ENCODE peak calls at places on chromosomes 1 and 21, in ten cellular contexts. G is stomach, N is IMR-90, V is tibial nerve, D is upper lobe of left lung, M is ovary, E is gastrocnemius medialis, R is Peyer's patch, L is prostate gland, T is vagina. W is an unnamed sample.

GRCh38 chr1:24266398-24266941 is 52.7 kb upstream of the GRHL3 start:
- DNase-seq in G (no peak), N (peak; percentile 73), V (no peak), D (no peak), M (no peak), E (peak; percentile 19), R (no peak), L (no peak), T (no peak), W (no peak)

GRCh38 chr1:192805832-192806323 is 3.0 kb upstream of the RGS2 start:
- DNase-seq in G (no peak), N (peak; percentile 91), V (no peak), D (no peak), M (no peak), E (no peak), R (no peak), L (peak; percentile 39), T (no peak), W (no peak)

GRCh38 chr1:98388431-98388830 is 273.1 kb upstream of the SNX7 start:
- DNase-seq in G (no peak), N (peak; percentile 83), V (no peak), D (no peak), M (no peak), E (no peak), R (no peak), L (no peak), T (no peak), W (no peak)

GRCh38 chr1:162302246-162302645 is 74.4 kb downstream of the SPATA46 start:
- DNase-seq in G (no peak), N (no peak), V (no peak), D (no peak), M (no peak), E (no peak), R (no peak), L (no peak), T (no peak), W (no peak)

GRCh38 chr1:84300501-84300900 is 1.0 kb upstream of the SAMD13 start:
- DNase-seq in G (no peak), N (no peak), V (no peak), D (no peak), M (no peak), E (no peak), R (no peak), L (no peak), T (no peak), W (no peak)

GRCh38 chr1:51622455-51622913 is 5.6 kb downstream of the OSBPL9 start:
- DNase-seq in G (peak; percentile 35), N (peak; percentile 80), V (no peak), D (no peak), M (peak; percentile 71), E (peak; percentile 94), R (no peak), L (no peak), T (peak; percentile 94), W (peak; percentile 45)

GRCh38 chr21:14736162-14736561 is 190.0 kb upstream of the SAMSN1 start:
- DNase-seq in G (no peak), N (no peak), V (no peak), D (no peak), M (no peak), E (no peak), R (peak; percentile 19), L (no peak), T (no peak), W (no peak)

GRCh38 chr1:228020686-228021525 is 14.1 kb downstream of the WNT3A start:
- DNase-seq in G (no peak), N (no peak), V (no peak), D (peak; percentile 25), M (peak; percentile 3), E (peak; percentile 3), R (no peak), L (no peak), T (no peak), W (no peak)

GRCh38 chr21:26717146-26717739 is 128.0 kb downstream of the ADAMTS1 start:
- DNase-seq in G (no peak), N (peak; percentile 31), V (no peak), D (no peak), M (no peak), E (no peak), R (no peak), L (no peak), T (no peak), W (no peak)

GRCh38 chr21:26719750-26720149 is 125.5 kb downstream of the ADAMTS1 start:
- DNase-seq in G (no peak), N (no peak), V (no peak), D (no peak), M (no peak), E (peak; percentile 42), R (no peak), L (no peak), T (no peak), W (no peak)

GRCh38 chr21:26710155-26710554 is 135.1 kb downstream of the ADAMTS1 start:
- DNase-seq in G (no peak), N (no peak), V (no peak), D (no peak), M (no peak), E (no peak), R (no peak), L (no peak), T (no peak), W (no peak)

GRCh38 chr21:26715116-26715515 is 130.1 kb downstream of the ADAMTS1 start:
- DNase-seq in G (no peak), N (no peak), V (no peak), D (no peak), M (no peak), E (no peak), R (no peak), L (no peak), T (no peak), W (no peak)

GRCh38 chr21:26715878-26716506 is 129.2 kb downstream of the ADAMTS1 start:
- DNase-seq in G (peak; percentile 44), N (peak; percentile 51), V (no peak), D (no peak), M (peak; percentile 32), E (no peak), R (no peak), L (peak; percentile 8), T (no peak), W (no peak)
- H3K27ac ChIP-seq in G (no peak overlapping the region), N (no peak overlapping the region), V (no peak overlapping the region), D (no peak overlapping the region), M (no peak overlapping the region), E (no peak overlapping the region), R (no peak overlapping the region), L (no peak overlapping the region), T (no peak overlapping the region), W (no peak overlapping the region)

GRCh38 chr1:156591181-156591431 is 470 bp upstream of the NAXE start:
- DNase-seq in G (no peak), N (no peak), V (no peak), D (no peak), M (no peak), E (no peak), R (no peak), L (no peak), T (no peak), W (no peak)

GRCh38 chr1:156592158-156592909 is 758 bp downstream of the NAXE start:
- DNase-seq in G (no peak), N (no peak), V (no peak), D (no peak), M (no peak), E (no peak), R (no peak), L (no peak), T (no peak), W (no peak)

GRCh38 chr1:156590326-156591180 is 1.0 kb upstream of the NAXE start:
- DNase-seq in G (no peak), N (no peak), V (no peak), D (no peak), M (no peak), E (no peak), R (no peak), L (no peak), T (no peak), W (no peak)

GRCh38 chr1:156592910-156593732 is 1.5 kb downstream of the NAXE start:
- DNase-seq in G (no peak), N (no peak), V (no peak), D (no peak), M (no peak), E (no peak), R (no peak), L (no peak), T (no peak), W (no peak)

GRCh38 chr1:156591432-156592157 is at the start of gene NAXE:
- DNase-seq in G (peak; percentile 80), N (peak; percentile 41), V (peak; percentile 53), D (peak; percentile 94), M (peak; percentile 68), E (peak; percentile 63), R (peak; percentile 75), L (peak; percentile 68), T (no peak), W (peak; percentile 76)
- TF ChIP-seq POLR2A in G (no peak), N (peak; percentile 69), V (peak; percentile 17), D (peak; percentile 54), M (peak; percentile 48), E (peak; percentile 69), R (peak; percentile 75), L (peak; percentile 62), T (peak; percentile 43), W (peak; percentile 77)

GRCh38 chr1:231213831-231214573 is 27.0 kb upstream of the GNPAT start:
- DNase-seq in G (no peak), N (no peak), V (no peak), D (no peak), M (no peak), E (no peak), R (no peak), L (no peak), T (no peak), W (no peak)

GRCh38 chr1:231216515-231216914 is 24.5 kb upstream of the GNPAT start:
- DNase-seq in G (peak; percentile 49), N (no peak), V (no peak), D (no peak), M (no peak), E (no peak), R (no peak), L (no peak), T (no peak), W (no peak)

GRCh38 chr1:231215676-231216385 is 25.2 kb upstream of the GNPAT start:
- DNase-seq in G (no peak), N (no peak), V (no peak), D (no peak), M (no peak), E (no peak), R (no peak), L (no peak), T (no peak), W (no peak)

GRCh38 chr1:231217056-231217455 is 24.0 kb upstream of the GNPAT start:
- DNase-seq in G (no peak), N (no peak), V (no peak), D (no peak), M (no peak), E (no peak), R (no peak), L (no peak), T (no peak), W (no peak)

GRCh38 chr1:231214918-231215675 is 25.9 kb upstream of the GNPAT start:
- DNase-seq in G (no peak), N (no peak), V (no peak), D (no peak), M (no peak), E (no peak), R (peak; percentile 48), L (no peak), T (no peak), W (no peak)
- H3K4me3 ChIP-seq in G (no peak overlapping the region), N (no peak overlapping the region), V (no peak overlapping the region), D (no peak overlapping the region), M (no peak overlapping the region), E (no peak overlapping the region), R (peak overlapping the region; percentile 20), L (no peak overlapping the region), T (no peak overlapping the region), W (no peak overlapping the region)

DNA sequence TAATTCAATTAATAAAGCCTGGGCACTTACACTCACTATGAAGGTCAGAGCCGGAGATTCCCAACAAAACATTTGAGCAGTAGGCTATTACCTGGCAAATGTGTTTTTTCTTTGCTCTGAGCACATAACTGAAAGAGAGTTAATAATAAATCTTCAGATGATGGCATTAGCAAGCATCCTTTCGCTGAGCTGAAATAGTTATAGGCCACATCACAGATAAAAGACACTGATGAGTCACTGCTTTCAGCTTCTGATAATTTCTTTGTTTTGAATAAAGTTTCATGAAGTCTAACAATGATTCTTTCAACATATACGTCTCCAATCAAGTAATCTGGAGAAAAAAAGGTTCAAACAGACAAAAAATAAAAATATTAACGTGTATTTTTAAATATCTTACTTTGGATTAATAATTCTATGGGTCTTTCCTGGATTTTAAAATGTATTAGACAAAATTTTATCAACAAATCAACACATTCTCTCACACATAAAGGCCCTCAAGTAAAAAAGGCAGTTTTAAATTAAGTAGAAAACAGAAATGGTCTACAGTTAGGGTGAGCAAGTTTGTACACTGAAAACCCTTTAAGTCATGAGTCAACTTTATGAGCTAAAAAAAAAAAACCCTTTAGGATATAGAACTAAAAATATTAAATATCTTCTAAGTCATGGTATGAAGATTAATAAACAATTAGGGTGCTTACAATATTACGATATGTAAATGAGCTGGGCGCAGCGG is 33.1 kb downstream of the LTN1 start:
- DNase-seq in G (no peak), N (peak; percentile 89), V (no peak), D (no peak), M (no peak), E (no peak), R (no peak), L (no peak), T (no peak), W (no peak)
- H3K27ac ChIP-seq in G (no peak overlapping the region), N (peak overlapping the region; percentile 70), V (no peak overlapping the region), D (no peak overlapping the region), M (no peak overlapping the region), E (no peak overlapping the region), R (no peak overlapping the region), L (no peak overlapping the region), T (no peak overlapping the region), W (no peak overlapping the region)

W was measured in right lobe of liver.